ENCODE peak calls at places on chromosomes 4 and X, in four cellular contexts. W is HCT116, J is A549, E is erythroblast. Y is an unnamed sample.

GRCh38 chrX:37871626-37872302 is 24.4 kb upstream of the DYNLT3 start:
- DNase-seq in E (peak), W (peak), J (peak), Y (peak)

GRCh38 chrX:22345884-22346283 is 73.2 kb downstream of the CBLL2 start:
- DNase-seq in E (no peak), J (no peak), W (no peak), Y (no peak)

GRCh38 chr4:1570291-1571164 is 113.6 kb downstream of the FAM53A start:
- DNase-seq in W (no peak), E (no peak), J (no peak), Y (no peak)

GRCh38 chrX:138769918-138770317 is 58.4 kb upstream of the FGF13 start:
- DNase-seq in E (no peak), W (no peak), J (no peak), Y (no peak)

GRCh38 chr4:38202223-38202622 is 242.0 kb downstream of the PTTG2 start:
- DNase-seq in W (no peak), J (no peak), E (no peak), Y (no peak)

GRCh38 chrX:40068048-40068447 is 29.7 kb downstream of the BCOR start:
- DNase-seq in W (no peak), J (peak), E (peak), Y (no peak)

GRCh38 chr4:1998296-1998695 is 10.5 kb downstream of the NELFA start:
- DNase-seq in W (no peak), E (no peak), J (no peak), Y (no peak)

GRCh38 chr4:148563684-148564083 is 121.5 kb upstream of the NR3C2 start:
- DNase-seq in J (no peak), E (no peak), W (no peak), Y (no peak)

GRCh38 chr4:101019941-101020401 is 327.4 kb downstream of the PPP3CA start:
- DNase-seq in W (peak), J (peak), E (no peak), Y (no peak)

GRCh38 chr4:7186516-7187296 is 5.6 kb upstream of the SORCS2 start:
- DNase-seq in W (no peak), E (no peak), J (no peak), Y (no peak)

GRCh38 chr4:52728877-52729276 is 22.3 kb downstream of the ERVMER34-1 start:
- DNase-seq in W (no peak), J (no peak), E (no peak), Y (no peak)

GRCh38 chrX:110657073-110657472 is 138.5 kb downstream of the CHRDL1 start:
- DNase-seq in W (no peak), J (no peak), E (no peak), Y (no peak)

GRCh38 chr4:7256989-7257810 is 64.9 kb downstream of the SORCS2 start:
- DNase-seq in J (no peak), W (no peak), E (no peak), Y (no peak)

GRCh38 chr4:43456383-43456782 is 563.9 kb downstream of the GRXCR1 start:
- DNase-seq in W (no peak), E (no peak), J (no peak), Y (no peak)

GRCh38 chrX:81957900-81958545 is 756.1 kb downstream of the SH3BGRL start:
- DNase-seq in E (peak), J (peak), W (no peak), Y (peak)

GRCh38 chrX:98362630-98363029 is 1478.9 kb downstream of the RPA4 start:
- DNase-seq in W (no peak), E (no peak), J (no peak), Y (no peak)
- TF ChIP-seq POLR2A in W (no peak), E (no peak), J (no peak), Y (no peak)

GRCh38 chr4:10089346-10089745 is 27.3 kb downstream of the WDR1 start:
- DNase-seq in E (peak), W (no peak), J (peak), Y (no peak)
- TF ChIP-seq POLR2A in E (no peak), W (no peak), J (no peak), Y (no peak)

DNA sequence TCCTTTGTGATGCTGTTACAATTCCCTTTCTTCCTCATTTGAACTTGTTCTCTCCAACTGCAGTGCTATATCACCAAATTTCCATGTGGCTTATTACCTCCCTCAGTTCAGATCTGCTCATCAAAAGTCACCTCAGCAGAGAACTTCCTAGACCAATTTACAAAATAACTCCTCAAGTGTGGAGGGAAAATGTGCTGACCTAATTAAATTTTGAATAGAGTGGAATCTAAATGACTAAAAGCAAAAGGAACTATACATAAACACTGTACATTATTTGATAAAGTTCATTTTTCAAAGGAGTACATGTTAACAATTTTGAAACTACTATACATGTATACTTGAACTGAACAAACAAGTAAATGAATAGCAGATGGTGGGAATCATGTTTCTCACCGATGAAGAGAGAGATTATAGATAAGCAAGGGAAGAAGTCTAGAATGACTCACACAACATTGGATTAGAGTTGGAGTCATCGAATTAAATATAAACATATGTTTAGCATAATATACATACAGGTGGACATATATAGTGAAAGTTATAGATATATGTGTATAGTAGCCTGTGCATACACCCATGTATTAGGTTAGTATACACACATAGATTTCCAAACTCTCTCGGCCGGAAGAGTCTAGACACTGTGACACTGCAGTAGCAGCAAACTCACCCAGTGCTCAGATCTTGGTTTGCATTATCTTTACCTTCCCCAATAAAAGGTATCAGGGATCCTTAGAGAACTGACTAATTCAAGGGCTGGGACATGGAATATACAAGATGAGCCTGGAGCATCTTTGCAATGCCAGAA is 318.7 kb downstream of the PCDH18 start:
- DNase-seq in J (no peak), W (no peak), E (no peak), Y (no peak)
- TF ChIP-seq POLR2A in J (no peak), W (no peak), E (no peak), Y (no peak)

GRCh38 chr4:139419388-139419914 is 34.5 kb upstream of the RAB33B start:
- DNase-seq in W (no peak), E (no peak), J (no peak), Y (no peak)
- TF ChIP-seq POLR2A in W (no peak), E (no peak), J (no peak), Y (no peak)

GRCh38 chr4:27008693-27009092 is 148.1 kb downstream of the STIM2 start:
- DNase-seq in W (no peak), J (no peak), E (no peak), Y (no peak)
- TF ChIP-seq POLR2A in W (no peak), J (no peak), E (no peak), Y (no peak)

DNA sequence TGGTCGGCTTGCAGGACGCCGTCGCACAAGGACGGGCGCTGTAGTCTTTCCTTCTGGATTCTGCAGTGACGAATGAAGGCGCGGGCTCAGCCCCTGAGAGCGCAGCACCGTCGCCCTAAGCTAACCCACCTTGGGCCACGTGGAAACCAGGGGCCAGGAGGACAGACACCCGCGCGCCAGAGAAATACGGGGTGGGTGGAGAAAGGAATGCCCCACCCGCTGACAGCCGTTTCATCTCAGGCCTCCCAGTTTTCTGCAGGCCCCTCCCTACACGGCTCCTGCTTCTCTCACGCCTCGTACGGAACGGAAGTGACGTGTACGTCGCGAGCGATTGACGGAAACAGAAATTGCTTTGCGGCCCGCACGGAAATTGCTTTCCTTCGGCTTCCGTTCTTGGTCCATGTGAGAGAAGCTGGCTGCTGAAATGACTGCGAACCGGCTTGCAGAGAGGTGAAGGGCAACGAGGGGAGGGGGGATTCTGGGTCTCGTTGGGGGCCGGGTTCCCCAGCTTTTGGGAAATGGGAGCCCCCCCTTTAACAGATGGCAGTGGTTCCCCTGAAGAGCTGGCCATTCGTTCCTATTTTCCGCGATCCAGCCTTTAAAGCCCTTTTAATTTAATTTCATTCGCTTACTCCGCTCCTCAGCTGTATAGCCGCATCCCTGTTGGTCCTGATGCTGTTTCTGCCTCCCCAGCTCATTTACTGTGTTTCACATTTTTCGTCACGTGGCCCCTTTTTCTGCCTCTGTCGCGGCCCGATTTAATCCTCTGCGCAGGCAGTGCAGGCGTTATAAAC is at the start of gene UTP14A:
- DNase-seq in J (peak), W (peak), E (peak), Y (peak)
- TF ChIP-seq POLR2A in J (peak), W (peak), E (peak), Y (peak)

DNA sequence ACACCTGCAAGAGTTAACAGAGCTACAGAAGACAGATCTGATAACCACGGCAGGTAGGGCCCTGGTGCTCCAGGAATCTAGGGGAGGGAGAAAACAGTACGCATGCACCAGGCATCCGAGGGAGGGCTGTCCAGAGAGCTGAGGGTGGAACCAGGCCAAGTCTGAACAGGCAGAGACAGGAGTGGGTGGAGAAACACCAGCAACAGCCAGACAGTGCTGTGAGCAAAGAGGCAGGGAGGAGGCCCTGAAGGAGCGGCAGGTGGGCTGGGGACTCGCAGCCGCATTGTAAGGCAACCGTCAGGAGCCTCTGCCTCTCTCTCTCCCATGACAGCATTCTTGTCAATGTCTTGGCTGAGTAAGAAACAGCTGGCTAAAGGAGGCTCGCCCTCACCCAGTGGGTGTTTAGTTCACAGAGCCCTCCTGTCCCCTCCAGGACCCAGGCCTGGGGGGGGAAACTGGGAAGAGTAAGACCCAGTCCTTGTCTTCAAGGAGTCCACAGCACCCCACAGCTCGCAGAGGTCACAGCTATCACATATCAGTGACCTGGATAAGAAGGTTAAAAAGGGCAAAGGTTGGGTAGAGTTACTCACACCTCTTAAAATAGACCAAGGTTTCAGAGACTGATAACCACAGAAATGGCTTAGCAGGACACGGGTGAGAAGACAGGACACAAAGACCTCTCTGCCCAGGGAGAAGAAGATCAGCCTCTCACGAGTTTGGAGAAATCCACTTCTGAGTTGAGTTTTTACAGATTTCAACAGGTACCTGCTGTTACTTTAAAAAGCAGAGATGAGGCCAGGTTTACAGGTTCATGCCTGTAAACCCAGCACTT is 10.5 kb downstream of the ACSL1 start:
- DNase-seq in E (peak), J (no peak), W (peak), Y (peak)
- TF ChIP-seq POLR2A in E (peak), J (no peak), W (no peak), Y (no peak)

DNA sequence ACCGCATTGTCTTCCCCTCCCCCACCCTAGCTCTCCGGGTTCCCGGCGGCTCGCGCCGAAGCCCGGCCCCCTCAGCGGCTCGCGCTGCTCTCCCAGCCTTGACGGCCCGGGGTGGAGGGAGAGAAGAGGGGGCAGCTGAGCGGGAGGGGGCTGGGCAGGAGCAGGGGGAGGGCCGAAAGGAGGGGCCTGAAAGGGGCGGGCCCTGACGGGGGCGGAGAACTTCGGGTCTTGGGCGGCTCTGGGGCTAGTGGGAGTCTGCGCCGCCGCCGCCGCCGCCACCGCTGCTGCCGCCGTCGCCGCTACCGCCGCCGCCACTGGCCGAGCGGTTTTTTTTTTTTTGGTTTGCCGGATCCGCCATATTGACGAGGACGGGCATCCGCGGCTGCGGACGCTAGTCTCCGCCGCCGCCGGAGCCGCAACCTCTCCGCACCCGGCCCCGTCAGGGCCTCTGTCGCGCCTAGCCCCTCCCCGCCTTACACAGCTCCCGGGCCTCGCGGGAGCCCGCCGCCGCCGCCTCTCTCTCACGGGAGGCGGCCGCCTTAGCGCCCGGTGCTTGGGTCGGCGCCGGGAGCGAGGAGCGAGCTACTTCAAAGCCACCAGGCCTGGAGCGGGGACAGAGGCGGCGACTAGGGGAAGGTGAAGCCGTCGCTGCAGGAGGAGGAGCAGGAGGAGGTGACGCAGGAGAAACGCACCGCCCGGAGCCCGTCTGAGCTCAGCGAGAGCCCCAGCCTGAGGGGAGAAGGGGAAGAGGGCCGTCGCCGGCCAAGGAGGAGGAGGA is at the start of gene USP9X:
- DNase-seq in J (peak), E (peak), W (peak), Y (peak)
- TF ChIP-seq POLR2A in J (peak), E (no peak), W (peak), Y (peak)

GRCh38 chr4:169270810-169271691 is at the start of gene SH3RF1:
- DNase-seq in E (peak), W (no peak), J (peak), Y (peak)
- TF ChIP-seq POLR2A in E (no peak), W (peak), J (peak), Y (peak)